ENCODE peak calls at places on chromosomes 12 and 14, in four cellular contexts. B, I, A and E are unnamed samples.

GRCh38 chr12:108087900-108088299 is 41.2 kb upstream of the WSCD2 start:
- DNase-seq in A (no peak), B (no peak), I (no peak), E (no peak)

GRCh38 chr14:95545769-95546168 is 10.9 kb downstream of the GLRX5 start:
- DNase-seq in I (no peak), A (no peak), B (no peak), E (peak)

GRCh38 chr12:47837190-47838171 is 17.8 kb upstream of the HDAC7 start:
- DNase-seq in B (peak), A (peak), I (peak), E (peak)

GRCh38 chr14:105107351-105107750 is 42.1 kb upstream of the GPR132 start:
- DNase-seq in I (no peak), B (no peak), A (no peak), E (no peak)

GRCh38 chr12:120497524-120498150 is 1.7 kb downstream of the DYNLL1 start:
- DNase-seq in A (no peak), I (no peak), B (no peak), E (no peak)

GRCh38 chr12:66111605-66112004 is 18.9 kb downstream of the LLPH start:
- DNase-seq in A (no peak), I (no peak), B (no peak), E (no peak)

GRCh38 chr12:56029166-56029519 is 8.3 kb downstream of the IKZF4 start:
- DNase-seq in I (no peak), A (no peak), B (no peak), E (no peak)

GRCh38 chr14:105019861-105020814 is 745 bp downstream of the CDCA4 start:
- DNase-seq in B (peak), I (no peak), A (no peak), E (no peak)

GRCh38 chr12:96223411-96224218 is 29.4 kb downstream of the ELK3 start:
- DNase-seq in B (no peak), A (no peak), I (no peak), E (no peak)

GRCh38 chr12:106119301-106119700 is 19.5 kb downstream of the NUAK1 start:
- DNase-seq in B (no peak), A (no peak), I (no peak), E (no peak)

GRCh38 chr12:106122004-106122403 is 16.8 kb downstream of the NUAK1 start:
- DNase-seq in I (no peak), A (no peak), B (no peak), E (no peak)

GRCh38 chr12:106123110-106123509 is 15.6 kb downstream of the NUAK1 start:
- DNase-seq in A (no peak), I (no peak), B (no peak), E (no peak)

GRCh38 chr12:106118278-106118820 is 20.4 kb downstream of the NUAK1 start:
- DNase-seq in I (no peak), B (no peak), A (no peak), E (no peak)

GRCh38 chr12:106120578-106121105 is 18.1 kb downstream of the NUAK1 start:
- DNase-seq in A (no peak), I (no peak), B (no peak), E (no peak)
- TF ChIP-seq REST in A (no peak), I (no peak), B (no peak), E (no peak)

GRCh38 chr14:69138189-69138535 is 14.8 kb downstream of the DCAF5 start:
- DNase-seq in I (no peak), A (no peak), B (no peak), E (no peak)
- TF ChIP-seq POLR2AphosphoS5 in I (no peak), A (no peak), B (no peak), E (no peak)

GRCh38 chr14:64387232-64387737 is 868 bp upstream of the MTHFD1 start:
- DNase-seq in A (peak), B (peak), I (no peak), E (no peak)

GRCh38 chr14:64388533-64389243 is 535 bp downstream of the MTHFD1 start:
- DNase-seq in B (peak), A (peak), I (no peak), E (no peak)

GRCh38 chr14:64391113-64391725 is 3.1 kb downstream of the MTHFD1 start:
- DNase-seq in A (no peak), I (no peak), B (peak), E (no peak)

GRCh38 chr14:64391986-64392385 is 3.8 kb downstream of the MTHFD1 start:
- DNase-seq in A (no peak), B (peak), I (no peak), E (no peak)

GRCh38 chr14:64387738-64388532 is at the start of gene MTHFD1:
- DNase-seq in A (peak), B (peak), I (peak), E (peak)
- TF ChIP-seq REST in A (no peak), B (no peak), I (no peak), E (no peak)

DNA sequence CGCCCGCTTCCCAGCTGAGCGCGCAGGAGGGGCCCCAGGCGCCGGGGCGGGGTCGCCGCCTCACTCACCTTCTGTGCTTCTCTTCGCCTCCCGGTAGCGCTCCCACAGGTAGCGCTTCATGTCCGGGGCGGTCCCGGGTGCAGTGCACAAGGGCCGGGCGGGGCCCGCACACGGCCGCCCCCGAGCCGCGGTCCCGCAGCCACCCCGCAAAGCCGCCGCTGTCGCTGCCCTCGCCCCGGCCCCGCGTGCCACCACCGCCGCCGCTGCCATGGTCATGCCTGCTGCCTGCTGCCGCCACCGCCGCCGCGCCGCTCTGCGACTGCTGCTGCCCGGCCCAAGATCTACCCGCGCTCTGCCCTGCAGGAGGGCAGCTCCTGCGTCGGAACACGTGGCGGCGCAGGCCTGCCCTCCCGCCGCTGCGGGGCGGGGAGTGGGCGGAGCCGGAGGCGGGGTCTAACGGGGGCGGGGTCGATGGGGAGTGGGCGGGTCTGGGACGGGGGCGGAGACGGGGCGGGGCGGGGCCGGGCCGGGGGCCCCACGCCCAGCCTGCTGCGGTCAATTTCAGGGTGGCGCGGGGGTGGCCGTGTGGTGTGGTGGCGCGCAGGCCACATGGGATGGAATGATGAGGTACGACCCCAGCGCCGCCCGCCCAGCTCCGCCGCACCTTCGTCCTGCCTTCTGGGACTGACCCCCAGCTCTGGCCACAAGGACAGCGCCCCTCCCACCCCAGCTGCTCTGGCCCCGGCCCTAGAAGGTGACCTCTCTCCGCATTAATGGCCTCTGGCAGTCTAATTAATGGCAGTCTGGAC is at the start of gene NT5DC3:
- DNase-seq in I (peak), B (peak), A (peak), E (no peak)
- TF ChIP-seq POLR2AphosphoS5 in I (peak), B (peak), A (peak), E (peak)

GRCh38 chr14:91242635-91243034 is 1.9 kb downstream of the GPR68 start:
- DNase-seq in B (no peak), A (no peak), I (no peak), E (no peak)

GRCh38 chr14:91241848-91242247 is 2.7 kb downstream of the GPR68 start:
- DNase-seq in B (no peak), A (no peak), I (peak), E (no peak)

GRCh38 chr14:91245029-91245428 is 525 bp upstream of the GPR68 start:
- DNase-seq in A (no peak), B (no peak), I (no peak), E (no peak)

GRCh38 chr14:91244501-91244901 is at the start of gene GPR68:
- DNase-seq in B (peak), A (no peak), I (no peak), E (no peak)

GRCh38 chr14:91243098-91243483 is 1.4 kb downstream of the GPR68 start:
- DNase-seq in B (no peak), A (no peak), I (no peak), E (no peak)
- TF ChIP-seq REST in B (no peak), A (no peak), I (no peak), E (no peak)

DNA sequence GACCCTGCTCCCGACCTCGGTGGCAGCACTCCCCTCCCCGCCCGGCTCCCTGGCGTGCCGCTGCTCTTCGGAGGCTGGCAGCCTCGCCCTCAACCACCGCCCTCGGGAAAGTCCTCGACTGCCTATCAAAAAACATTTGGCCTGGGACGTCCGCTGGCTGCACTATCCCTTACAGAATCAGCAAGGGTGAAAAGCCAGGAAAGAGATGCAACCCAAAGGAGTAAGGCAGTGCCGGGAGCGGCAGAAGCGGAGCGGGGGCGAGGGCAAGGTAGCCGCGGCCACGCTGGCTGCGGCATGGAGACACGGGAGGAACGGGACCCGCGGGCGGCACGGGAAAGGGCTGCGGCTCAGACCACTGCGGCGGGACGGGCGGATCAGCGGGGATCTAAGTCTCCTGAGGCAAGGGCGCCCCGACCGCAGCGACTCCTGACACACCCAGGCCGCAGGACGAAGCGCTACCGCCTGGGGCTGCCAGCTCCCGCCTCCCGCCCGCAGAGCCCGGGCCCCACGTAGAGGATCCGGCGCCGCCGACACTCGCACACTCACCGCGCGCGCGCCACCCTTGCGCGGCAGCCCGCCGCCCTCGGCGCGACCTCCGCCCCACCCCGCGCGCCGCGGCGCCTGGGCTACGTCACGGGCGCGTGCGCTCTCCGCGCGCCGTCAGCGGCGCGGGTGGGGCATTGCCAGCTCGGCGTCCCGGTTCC is at the start of the genes BBOF1 and ENTPD5:
- DNase-seq in I (peak), A (peak), B (peak), E (no peak)
- TF ChIP-seq POLR2AphosphoS5 in I (peak), A (peak), B (peak), E (peak)